ENCODE peak calls at places on chromosomes 7 and 10, in nine cellular contexts. E is tibial artery, X is PC-3, G is fibroblast of mammary gland, P is BJ, H is NAMALWA, D is NCI-H146, T is A172, J is body of pancreas. A is an unnamed sample.

GRCh38 chr10:29646238-29646902 is 11.6 kb upstream of the SVIL start:
- DNase-seq in E (no peak), X (peak), G (peak), P (no peak), H (no peak), D (peak), T (no peak), J (no peak), A (no peak)

GRCh38 chr7:156111-157007 is 36.0 kb upstream of the FAM20C start:
- DNase-seq in E (peak), X (no peak), G (no peak), P (no peak), H (no peak), D (no peak), T (no peak), J (no peak), A (no peak)

GRCh38 chr10:34798654-34799053 is 16.4 kb downstream of the PARD3 start:
- DNase-seq in E (no peak), X (no peak), G (no peak), P (no peak), H (no peak), D (no peak), T (no peak), J (no peak), A (no peak)

GRCh38 chr10:49222170-49222569 is 34.0 kb upstream of the TMEM273 start:
- DNase-seq in E (no peak), X (peak), G (no peak), P (no peak), H (no peak), D (no peak), T (no peak), J (no peak), A (no peak)

GRCh38 chr7:12004547-12004946 is 172.5 kb upstream of the THSD7A start:
- DNase-seq in E (no peak), X (no peak), G (no peak), P (no peak), H (no peak), D (no peak), T (no peak), J (no peak), A (no peak)

GRCh38 chr7:7564323-7564780 is 2.3 kb upstream of the MIOS start:
- DNase-seq in E (no peak), X (peak), G (peak), P (peak), H (no peak), D (no peak), T (peak), J (no peak), A (no peak)

GRCh38 chr10:118500477-118501104 is 94.9 kb downstream of the PRLHR start:
- DNase-seq in E (no peak), X (peak), G (peak), P (no peak), H (no peak), D (peak), T (no peak), J (no peak), A (no peak)

GRCh38 chr7:100372256-100372655 is 1.0 kb upstream of the PILRA start:
- DNase-seq in E (no peak), X (no peak), G (peak), P (no peak), H (no peak), D (no peak), T (peak), J (no peak), A (no peak)

GRCh38 chr7:105698531-105698930 is 117.2 kb upstream of the EFCAB10 start:
- DNase-seq in E (no peak), X (no peak), G (no peak), P (no peak), H (no peak), D (no peak), T (no peak), J (no peak), A (no peak)

GRCh38 chr10:48494073-48494472 is 110.8 kb downstream of the ARHGAP22 start:
- DNase-seq in E (peak), X (peak), G (no peak), P (no peak), H (no peak), D (no peak), T (peak), J (no peak), A (no peak)

GRCh38 chr10:71486465-71487114 is 89.9 kb downstream of the CDH23 start:
- DNase-seq in E (no peak), X (peak), G (peak), P (no peak), H (peak), D (no peak), T (peak), J (no peak), A (no peak)

GRCh38 chr10:95476482-95477174 is 84.5 kb downstream of the SORBS1 start:
- DNase-seq in E (no peak), X (no peak), G (no peak), P (no peak), H (no peak), D (no peak), T (no peak), J (no peak), A (no peak)

GRCh38 chr7:107594961-107595737 is 15.1 kb downstream of the BCAP29 start:
- DNase-seq in E (no peak), X (peak), G (peak), P (peak), H (no peak), D (no peak), T (peak), J (no peak), A (no peak)

GRCh38 chr7:130401531-130401930 is 21.2 kb downstream of the CPA1 start:
- DNase-seq in E (no peak), X (no peak), G (no peak), P (no peak), H (no peak), D (no peak), T (no peak), J (no peak), A (no peak)

GRCh38 chr7:73865738-73866445 is 4.9 kb downstream of the TMEM270 start:
- DNase-seq in E (no peak), X (peak), G (peak), P (no peak), H (peak), D (peak), T (peak), J (peak), A (no peak)

GRCh38 chr10:14953452-14954000 is 370 bp downstream of the DCLRE1C start:
- DNase-seq in E (no peak), X (peak), G (peak), P (no peak), H (peak), D (peak), T (peak), J (peak), A (no peak)